ENCODE peak calls at places on chromosomes 4 and X, in six cellular contexts. F is Daoy, K is T-helper 1 cell, Q is NCI-H1092, V is H4, L is OCI-M1. Y is an unnamed sample.
A peak's percentile ranks its signal among the peaks of the same experiment; 100 is the strongest.

GRCh38 chr4:77538574-77539157 is 67.0 kb upstream of the CXCL13 start:
- DNase-seq in F (peak; percentile 55), K (no peak), Q (no peak), V (peak; percentile 77), L (peak; percentile 46), Y (no peak)

GRCh38 chr4:2062808-2063524 is 3.8 kb downstream of the NAT8L start:
- DNase-seq in F (no peak), K (no peak), Q (no peak), V (no peak), L (no peak), Y (no peak)

GRCh38 chrX:106481341-106481740 is 130.4 kb upstream of the RADX start:
- DNase-seq in F (peak; percentile 41), K (peak; percentile 17), Q (peak; percentile 28), V (peak; percentile 41), L (peak; percentile 80), Y (peak; percentile 57)

GRCh38 chr4:158444621-158445020 is 77.1 kb upstream of the RXFP1 start:
- DNase-seq in F (peak; percentile 7), K (no peak), Q (no peak), V (no peak), L (no peak), Y (no peak)

GRCh38 chrX:49877397-49878101 is 1.7 kb upstream of the USP27X start:
- DNase-seq in F (no peak), K (no peak), Q (no peak), V (no peak), L (no peak), Y (no peak)

GRCh38 chr4:140237616-140238352 is 83.8 kb upstream of the MAML3 start:
- DNase-seq in F (peak; percentile 83), K (no peak), Q (peak; percentile 94), V (peak; percentile 93), L (no peak), Y (peak; percentile 96)

GRCh38 chr4:77600521-77601451 is 4.8 kb upstream of the CXCL13 start:
- DNase-seq in F (no peak), K (no peak), Q (peak; percentile 11), V (peak; percentile 27), L (peak; percentile 38), Y (peak; percentile 14)

GRCh38 chrX:150201841-150202240 is 161.3 kb upstream of the MAMLD1 start:
- DNase-seq in F (no peak), K (no peak), Q (no peak), V (no peak), L (no peak), Y (no peak)

GRCh38 chr4:78754872-78755271 is 21.3 kb upstream of the BMP2K start:
- DNase-seq in F (no peak), K (no peak), Q (no peak), V (no peak), L (no peak), Y (no peak)

Y was measured in A673.